ENCODE peak calls at places on chromosomes 4 and X, in seven cellular contexts. One of them, this sample, is unnamed.

GRCh38 chrX:97806238-97806637 is 922.5 kb downstream of the RPA4 start:
- DNase-seq in ovary: no peak
- DNase-seq in progenitor cell of endocrine pancreas: no peak
- DNase-seq in HFFc6: peak
- DNase-seq in left lung: no peak
- DNase-seq in type B pancreatic cell: no peak
- DNase-seq in upper lobe of right lung: no peak
- DNase-seq in this sample: no peak

GRCh38 chr4:7266525-7267292 is 74.4 kb downstream of the SORCS2 start:
- DNase-seq in ovary: no peak
- DNase-seq in progenitor cell of endocrine pancreas: no peak
- DNase-seq in HFFc6: peak
- DNase-seq in left lung: no peak
- DNase-seq in type B pancreatic cell: no peak
- DNase-seq in upper lobe of right lung: no peak
- DNase-seq in this sample: no peak

GRCh38 chr4:16685536-16685935 is 212.9 kb downstream of the LDB2 start:
- DNase-seq in ovary: no peak
- DNase-seq in progenitor cell of endocrine pancreas: no peak
- DNase-seq in HFFc6: peak
- DNase-seq in left lung: no peak
- DNase-seq in type B pancreatic cell: no peak
- DNase-seq in upper lobe of right lung: no peak
- DNase-seq in this sample: no peak

GRCh38 chr4:79653871-79654270 is 245.8 kb upstream of the GK2 start:
- DNase-seq in ovary: no peak
- DNase-seq in progenitor cell of endocrine pancreas: no peak
- DNase-seq in HFFc6: no peak
- DNase-seq in left lung: peak
- DNase-seq in type B pancreatic cell: no peak
- DNase-seq in upper lobe of right lung: peak
- DNase-seq in this sample: no peak

GRCh38 chr4:185573651-185574199 is 38.4 kb upstream of the PDLIM3 start:
- DNase-seq in ovary: no peak
- DNase-seq in progenitor cell of endocrine pancreas: no peak
- DNase-seq in HFFc6: peak
- DNase-seq in left lung: no peak
- DNase-seq in type B pancreatic cell: no peak
- DNase-seq in upper lobe of right lung: no peak
- DNase-seq in this sample: no peak

GRCh38 chr4:54547299-54548097 is 110.3 kb upstream of the KIT start:
- DNase-seq in ovary: no peak
- DNase-seq in progenitor cell of endocrine pancreas: no peak
- DNase-seq in HFFc6: no peak
- DNase-seq in left lung: no peak
- DNase-seq in type B pancreatic cell: no peak
- DNase-seq in upper lobe of right lung: no peak
- DNase-seq in this sample: peak

GRCh38 chr4:155509619-155510018 is 132.9 kb upstream of the MAP9 start:
- DNase-seq in ovary: no peak
- DNase-seq in progenitor cell of endocrine pancreas: no peak
- DNase-seq in HFFc6: no peak
- DNase-seq in left lung: no peak
- DNase-seq in type B pancreatic cell: no peak
- DNase-seq in upper lobe of right lung: no peak
- DNase-seq in this sample: no peak

GRCh38 chr4:146330392-146330791 is 116.1 kb downstream of the REELD1 start:
- DNase-seq in ovary: no peak
- DNase-seq in progenitor cell of endocrine pancreas: no peak
- DNase-seq in HFFc6: peak
- DNase-seq in left lung: no peak
- DNase-seq in type B pancreatic cell: no peak
- DNase-seq in upper lobe of right lung: no peak
- DNase-seq in this sample: no peak

GRCh38 chrX:48972214-48973164 is 845 bp upstream of the KCND1 start:
- DNase-seq in ovary: peak
- DNase-seq in progenitor cell of endocrine pancreas: no peak
- DNase-seq in HFFc6: peak
- DNase-seq in left lung: no peak
- DNase-seq in type B pancreatic cell: no peak
- DNase-seq in upper lobe of right lung: no peak
- DNase-seq in this sample: peak

GRCh38 chrX:131985526-131986049 is 37.5 kb upstream of the STK26 start:
- DNase-seq in ovary: no peak
- DNase-seq in progenitor cell of endocrine pancreas: no peak
- DNase-seq in HFFc6: no peak
- DNase-seq in left lung: no peak
- DNase-seq in type B pancreatic cell: no peak
- DNase-seq in upper lobe of right lung: no peak
- DNase-seq in this sample: peak

GRCh38 chr4:107896158-107896645 is 35.1 kb upstream of the CYP2U1 start:
- DNase-seq in ovary: no peak
- DNase-seq in progenitor cell of endocrine pancreas: no peak
- DNase-seq in HFFc6: peak
- DNase-seq in left lung: no peak
- DNase-seq in type B pancreatic cell: no peak
- DNase-seq in upper lobe of right lung: no peak
- DNase-seq in this sample: peak

GRCh38 chr4:74123065-74123728 is 24.2 kb upstream of the CXCL2 start:
- DNase-seq in ovary: no peak
- DNase-seq in progenitor cell of endocrine pancreas: no peak
- DNase-seq in HFFc6: no peak
- DNase-seq in left lung: peak
- DNase-seq in type B pancreatic cell: no peak
- DNase-seq in upper lobe of right lung: no peak
- DNase-seq in this sample: no peak

GRCh38 chrX:68433981-68434299 is 645 bp upstream of the OPHN1 start:
- DNase-seq in ovary: no peak
- DNase-seq in progenitor cell of endocrine pancreas: no peak
- DNase-seq in HFFc6: no peak
- DNase-seq in left lung: no peak
- DNase-seq in type B pancreatic cell: no peak
- DNase-seq in upper lobe of right lung: no peak
- DNase-seq in this sample: no peak

GRCh38 chr4:135368826-135369225 is 1167.2 kb upstream of the PABPC4L start:
- DNase-seq in ovary: no peak
- DNase-seq in progenitor cell of endocrine pancreas: no peak
- DNase-seq in HFFc6: peak
- DNase-seq in left lung: no peak
- DNase-seq in type B pancreatic cell: no peak
- DNase-seq in upper lobe of right lung: no peak
- DNase-seq in this sample: no peak

DNA sequence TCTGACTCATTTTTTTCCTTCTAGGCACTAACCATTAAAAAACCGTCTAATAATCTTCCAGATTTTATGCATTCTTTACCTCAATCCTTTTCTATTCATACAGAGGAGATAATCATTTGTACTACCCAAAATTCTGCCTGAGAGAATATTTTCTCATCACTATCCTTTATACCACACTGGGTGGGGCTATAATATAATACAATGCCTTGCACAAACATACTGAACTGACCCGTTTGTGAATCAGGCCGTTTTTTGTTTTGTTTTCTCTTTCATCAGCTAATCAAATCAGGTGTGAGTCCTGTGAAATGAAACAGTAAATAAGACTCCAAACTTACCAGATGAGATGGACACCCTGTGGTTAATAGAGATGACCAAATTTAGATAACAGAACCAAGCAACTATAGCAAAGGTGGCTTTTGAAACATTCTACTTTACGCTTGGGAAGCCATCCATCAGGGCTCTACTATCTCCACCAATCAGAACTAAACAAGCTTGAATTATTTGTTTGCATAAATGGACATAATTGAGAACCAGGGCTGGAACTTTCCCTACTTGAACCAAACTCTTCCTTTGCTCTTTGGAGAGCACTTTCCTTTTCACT is 573.0 kb downstream of the GABRG1 start:
- DNase-seq in ovary: no peak
- DNase-seq in progenitor cell of endocrine pancreas: no peak
- DNase-seq in HFFc6: no peak
- DNase-seq in left lung: no peak
- DNase-seq in type B pancreatic cell: no peak
- DNase-seq in upper lobe of right lung: no peak
- DNase-seq in this sample: no peak
- TF ChIP-seq CTCF in ovary: no peak
- TF ChIP-seq CTCF in progenitor cell of endocrine pancreas: no peak
- TF ChIP-seq CTCF in HFFc6: no peak
- TF ChIP-seq CTCF in left lung: no peak
- TF ChIP-seq CTCF in type B pancreatic cell: no peak
- TF ChIP-seq CTCF in upper lobe of right lung: no peak
- TF ChIP-seq CTCF in this sample: no peak

DNA sequence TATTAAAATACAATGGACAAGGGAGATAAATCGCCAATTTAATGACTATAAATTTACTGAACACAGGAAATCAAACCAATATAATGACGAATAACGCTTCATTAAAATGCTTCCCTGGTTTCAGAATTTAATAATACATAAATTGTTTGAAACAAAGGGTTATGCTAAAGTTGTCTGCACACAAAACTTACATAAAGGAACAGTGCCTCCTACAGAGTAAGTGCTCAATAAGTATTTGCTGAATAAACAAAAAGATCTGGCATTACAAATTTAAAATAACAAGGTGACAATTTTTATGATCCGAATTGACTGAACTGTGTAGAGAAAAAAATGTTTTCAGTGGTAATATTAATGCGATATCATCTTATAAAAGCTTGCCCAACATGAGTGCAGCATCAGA is 69.6 kb downstream of the NOCT start:
- DNase-seq in ovary: no peak
- DNase-seq in progenitor cell of endocrine pancreas: no peak
- DNase-seq in HFFc6: peak
- DNase-seq in left lung: no peak
- DNase-seq in type B pancreatic cell: no peak
- DNase-seq in upper lobe of right lung: no peak
- DNase-seq in this sample: no peak
- TF ChIP-seq CTCF in ovary: no peak
- TF ChIP-seq CTCF in progenitor cell of endocrine pancreas: peak
- TF ChIP-seq CTCF in HFFc6: peak
- TF ChIP-seq CTCF in left lung: peak
- TF ChIP-seq CTCF in type B pancreatic cell: no peak
- TF ChIP-seq CTCF in upper lobe of right lung: peak
- TF ChIP-seq CTCF in this sample: peak

DNA sequence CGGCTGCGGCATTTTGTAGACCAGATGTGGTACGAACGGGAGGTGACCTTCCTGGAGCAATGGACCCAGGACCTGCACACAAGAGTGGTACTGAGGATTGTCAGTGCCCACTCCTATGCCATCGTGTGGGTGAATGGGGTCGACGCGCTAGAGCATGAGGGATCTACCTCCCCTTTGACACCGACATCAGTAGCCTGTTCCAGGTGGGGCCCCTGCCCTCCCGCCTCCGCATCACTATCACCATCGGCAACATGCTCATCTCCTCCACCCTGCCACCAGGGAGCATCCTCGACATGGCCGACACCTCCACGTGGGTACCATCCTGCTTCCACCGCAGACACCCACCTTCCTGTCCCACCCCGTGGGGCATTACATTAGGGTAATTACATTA is 46.2 kb downstream of the SMARCA5 start:
- DNase-seq in ovary: no peak
- DNase-seq in progenitor cell of endocrine pancreas: no peak
- DNase-seq in HFFc6: no peak
- DNase-seq in left lung: no peak
- DNase-seq in type B pancreatic cell: no peak
- DNase-seq in upper lobe of right lung: no peak
- DNase-seq in this sample: peak
- TF ChIP-seq CTCF in ovary: no peak
- TF ChIP-seq CTCF in progenitor cell of endocrine pancreas: no peak
- TF ChIP-seq CTCF in HFFc6: no peak
- TF ChIP-seq CTCF in left lung: no peak
- TF ChIP-seq CTCF in type B pancreatic cell: no peak
- TF ChIP-seq CTCF in upper lobe of right lung: no peak
- TF ChIP-seq CTCF in this sample: no peak

GRCh38 chrX:149881081-149881711 is at the start of gene MAGEA8:
- DNase-seq in ovary: no peak
- DNase-seq in progenitor cell of endocrine pancreas: no peak
- DNase-seq in HFFc6: no peak
- DNase-seq in left lung: no peak
- DNase-seq in type B pancreatic cell: no peak
- DNase-seq in upper lobe of right lung: no peak
- DNase-seq in this sample: peak
- TF ChIP-seq CTCF in ovary: no peak
- TF ChIP-seq CTCF in progenitor cell of endocrine pancreas: peak
- TF ChIP-seq CTCF in HFFc6: peak
- TF ChIP-seq CTCF in left lung: no peak
- TF ChIP-seq CTCF in type B pancreatic cell: peak
- TF ChIP-seq CTCF in upper lobe of right lung: no peak
- TF ChIP-seq CTCF in this sample: peak

GRCh38 chrX:149903889-149904748 is 23.1 kb downstream of the MAGEA8 start:
- DNase-seq in ovary: no peak
- DNase-seq in progenitor cell of endocrine pancreas: no peak
- DNase-seq in HFFc6: no peak
- DNase-seq in left lung: no peak
- DNase-seq in type B pancreatic cell: no peak
- DNase-seq in upper lobe of right lung: no peak
- DNase-seq in this sample: no peak
- TF ChIP-seq CTCF in ovary: no peak
- TF ChIP-seq CTCF in progenitor cell of endocrine pancreas: peak
- TF ChIP-seq CTCF in HFFc6: peak
- TF ChIP-seq CTCF in left lung: no peak
- TF ChIP-seq CTCF in type B pancreatic cell: peak
- TF ChIP-seq CTCF in upper lobe of right lung: no peak
- TF ChIP-seq CTCF in this sample: no peak

DNA sequence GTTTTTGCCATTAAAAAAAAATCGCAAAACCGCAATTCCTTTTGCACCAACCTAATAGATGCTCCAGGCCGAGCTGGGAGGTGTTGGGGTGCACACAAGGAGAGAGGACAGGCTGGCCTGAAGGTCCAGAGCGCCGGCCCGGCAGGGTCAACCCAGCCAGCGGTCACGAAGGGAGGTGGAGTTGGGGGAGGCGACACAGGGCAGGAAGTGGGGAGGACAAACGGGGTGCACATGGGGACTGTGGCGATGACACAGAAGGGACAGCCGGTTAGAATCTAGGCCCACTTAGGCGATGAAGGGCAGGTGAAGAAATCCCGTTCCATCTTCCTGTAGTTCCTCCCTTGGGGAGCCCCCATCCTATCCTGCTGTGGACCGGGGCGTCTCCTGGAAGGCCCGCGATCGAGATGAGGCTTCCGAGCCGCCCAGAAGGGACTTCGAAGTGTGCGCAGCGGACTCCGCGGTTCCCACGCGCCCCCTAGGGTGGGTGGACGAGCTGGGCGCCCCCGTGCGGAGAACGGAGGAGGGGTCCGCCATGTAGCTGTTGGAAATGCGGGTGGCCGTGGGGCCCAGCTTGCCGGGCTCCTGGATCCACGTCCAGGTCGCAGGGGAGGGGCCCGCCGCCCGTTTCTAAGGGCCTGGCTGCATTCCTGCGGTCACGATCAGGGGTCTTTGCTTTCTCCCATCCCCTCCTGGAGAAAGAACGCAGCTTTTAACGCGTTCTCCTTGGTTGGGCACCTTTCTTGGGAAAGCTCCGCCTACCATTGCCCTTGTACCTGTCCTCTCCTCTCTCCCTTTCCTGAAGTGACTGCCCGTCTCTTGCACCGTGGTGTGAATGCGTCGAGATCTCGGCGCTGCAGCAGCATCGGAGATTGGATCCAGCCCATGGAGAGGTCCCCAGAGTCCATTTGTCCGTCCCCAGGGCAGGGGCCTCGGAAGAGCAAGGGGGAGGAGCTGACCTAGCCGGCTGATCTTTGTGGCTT is 17.0 kb upstream of the HPF1 start:
- DNase-seq in ovary: no peak
- DNase-seq in progenitor cell of endocrine pancreas: no peak
- DNase-seq in HFFc6: no peak
- DNase-seq in left lung: no peak
- DNase-seq in type B pancreatic cell: no peak
- DNase-seq in upper lobe of right lung: no peak
- DNase-seq in this sample: peak
- TF ChIP-seq CTCF in ovary: no peak
- TF ChIP-seq CTCF in progenitor cell of endocrine pancreas: peak
- TF ChIP-seq CTCF in HFFc6: peak
- TF ChIP-seq CTCF in left lung: no peak
- TF ChIP-seq CTCF in type B pancreatic cell: no peak
- TF ChIP-seq CTCF in upper lobe of right lung: peak
- TF ChIP-seq CTCF in this sample: peak

This sample was measured in activated CD8-positive, alpha-beta T cell treated with anti-CD3 and anti-CD28 coated beads for 36 hours.